ENCODE peak calls at places on chromosomes 11 and 22, in eight cellular contexts. T, L, O, G, P, Y, N and K are unnamed samples.

GRCh38 chr11:115585361-115586024 is 81.3 kb upstream of the CADM1 start:
- DNase-seq in T (no peak), L (no peak), O (no peak), G (no peak), P (no peak), Y (no peak), N (no peak), K (no peak)

GRCh38 chr22:29269230-29269604 is 1.1 kb downstream of the EWSR1 start:
- DNase-seq in T (no peak), L (no peak), O (no peak), G (no peak), P (no peak), Y (no peak), N (no peak), K (no peak)

GRCh38 chr11:115761817-115762216 is 257.6 kb upstream of the CADM1 start:
- DNase-seq in T (no peak), L (no peak), O (no peak), G (no peak), P (no peak), Y (no peak), N (no peak), K (no peak)

GRCh38 chr22:20128902-20129746 is 2.5 kb upstream of the ZDHHC8 start:
- DNase-seq in T (peak; percentile 26), L (peak; percentile 61), O (peak; percentile 38), G (no peak), P (peak; percentile 70), Y (no peak), N (no peak), K (no peak)

GRCh38 chr11:123437236-123437979 is 7.3 kb downstream of the GRAMD1B start:
- DNase-seq in T (no peak), L (no peak), O (no peak), G (no peak), P (no peak), Y (no peak), N (no peak), K (no peak)

GRCh38 chr22:40247976-40248375 is 70.3 kb downstream of the TNRC6B start:
- DNase-seq in T (no peak), L (peak; percentile 81), O (peak; percentile 28), G (no peak), P (peak; percentile 83), Y (no peak), N (no peak), K (no peak)

GRCh38 chr11:76230392-76230791 is 24.1 kb upstream of the WNT11 start:
- DNase-seq in T (no peak), L (no peak), O (no peak), G (no peak), P (no peak), Y (no peak), N (no peak), K (peak; percentile 31)

GRCh38 chr11:60348116-60348515 is 21.1 kb downstream of the MS4A6E start:
- DNase-seq in T (no peak), L (no peak), O (no peak), G (no peak), P (no peak), Y (no peak), N (no peak), K (no peak)

GRCh38 chr22:24516301-24516737 is 21.2 kb downstream of the UPB1 start:
- DNase-seq in T (peak; percentile 82), L (no peak), O (no peak), G (no peak), P (no peak), Y (peak; percentile 38), N (no peak), K (peak; percentile 34)

GRCh38 chr11:100735949-100736675 is 49.0 kb downstream of the ARHGAP42 start:
- DNase-seq in T (no peak), L (no peak), O (no peak), G (no peak), P (no peak), Y (no peak), N (no peak), K (no peak)

DNA sequence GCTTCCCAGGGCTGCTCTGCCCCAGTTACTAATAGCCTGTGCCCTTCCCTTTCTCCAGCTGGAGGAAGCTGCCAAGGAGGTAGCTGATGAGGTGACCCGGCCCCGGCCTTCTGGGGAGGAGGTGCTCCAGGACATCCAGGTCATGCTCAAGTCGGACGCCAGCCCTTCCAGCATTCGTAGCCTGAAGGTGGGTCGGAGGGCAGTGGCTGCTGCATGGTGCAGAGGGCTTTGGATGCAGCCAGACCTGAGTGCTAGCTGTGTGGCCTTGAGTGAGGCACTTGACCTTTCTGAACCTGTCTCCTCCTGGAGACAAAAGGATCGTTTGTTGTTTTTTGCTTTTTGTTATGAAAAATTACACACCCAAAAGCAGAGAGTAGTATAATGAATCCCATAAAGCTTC is 3.4 kb downstream of the MCM5 start:
- DNase-seq in T (no peak), L (no peak), O (no peak), G (no peak), P (no peak), Y (no peak), N (no peak), K (no peak)
- H3K4me3 ChIP-seq in T (no peak overlapping the region), L (no peak overlapping the region), O (no peak overlapping the region), G (no peak overlapping the region), P (no peak overlapping the region), Y (no peak overlapping the region), N (no peak overlapping the region), K (no peak overlapping the region)

GRCh38 chr11:134223066-134223465 is 701 bp downstream of the NCAPD3 start:
- DNase-seq in T (no peak), L (no peak), O (no peak), G (no peak), P (no peak), Y (no peak), N (no peak), K (no peak)

GRCh38 chr11:134223836-134224709 is at the start of the genes NCAPD3 and VPS26B:
- DNase-seq in T (peak; percentile 95), L (peak; percentile 99), O (peak; percentile 97), G (peak; percentile 97), P (peak; percentile 95), Y (peak; percentile 96), N (peak; percentile 92), K (peak; percentile 97)

GRCh38 chr11:134226806-134227325 is 2.4 kb downstream of the VPS26B start:
- DNase-seq in T (no peak), L (no peak), O (no peak), G (no peak), P (no peak), Y (no peak), N (no peak), K (no peak)

GRCh38 chr11:134228625-134229024 is 4.2 kb downstream of the VPS26B start:
- DNase-seq in T (no peak), L (peak; percentile 81), O (no peak), G (no peak), P (peak; percentile 45), Y (no peak), N (no peak), K (no peak)

DNA sequence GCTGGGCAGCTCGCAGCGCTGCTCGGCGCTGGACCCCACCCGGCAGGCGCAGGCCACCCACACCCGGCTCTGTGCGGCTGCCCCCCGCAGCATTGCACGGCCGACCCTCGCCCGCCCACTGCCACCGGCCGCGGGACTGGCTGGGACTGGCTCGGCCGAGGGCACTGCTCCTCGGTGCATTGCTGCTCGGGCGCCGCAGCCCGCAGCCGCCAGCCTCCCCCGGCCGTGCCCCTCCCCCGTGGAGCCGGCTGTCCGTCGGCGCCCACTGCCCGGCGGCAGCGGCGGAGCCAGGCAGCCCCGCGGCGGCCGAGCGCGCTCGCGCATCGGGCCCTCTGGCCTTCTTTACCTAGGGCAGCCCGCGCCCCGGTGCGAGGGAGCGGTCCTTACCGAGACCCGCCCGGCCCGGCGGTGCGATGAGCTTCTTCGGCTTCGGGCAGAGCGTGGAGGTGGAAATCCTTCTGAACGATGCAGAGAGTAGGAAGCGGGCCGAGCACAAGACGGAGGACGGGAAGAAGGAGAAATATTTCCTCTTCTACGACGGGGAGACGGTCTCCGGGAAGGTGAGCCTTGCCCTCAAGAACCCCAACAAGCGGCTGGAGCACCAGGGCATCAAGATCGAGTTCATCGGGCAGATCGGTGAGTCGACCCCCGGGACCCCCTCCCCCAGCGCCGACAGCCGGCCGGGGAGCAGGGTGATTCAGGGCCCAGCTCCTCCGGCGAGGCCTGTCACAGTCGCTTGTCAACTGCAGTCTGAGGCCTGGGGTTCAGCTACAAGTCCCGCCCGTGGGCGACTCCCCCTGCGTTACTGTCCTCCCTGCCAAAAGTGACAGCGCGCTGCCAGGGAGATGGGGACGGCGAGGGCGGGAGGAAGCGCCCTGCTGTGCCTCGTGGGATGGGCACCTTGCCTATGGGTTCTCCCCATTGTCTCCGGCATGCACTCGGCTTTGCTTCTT is 515 bp downstream of the VPS26B start:
- DNase-seq in T (peak; percentile 31), L (peak; percentile 67), O (peak; percentile 50), G (peak; percentile 75), P (peak; percentile 74), Y (peak; percentile 61), N (peak; percentile 22), K (peak; percentile 66)
- H3K27ac ChIP-seq in T (peak overlapping the region; percentile 71), L (peak overlapping the region; percentile 93), O (peak overlapping the region; percentile 97), G (peak overlapping the region; percentile 92), P (peak overlapping the region; percentile 95), Y (peak overlapping the region; percentile 85), N (peak overlapping the region; percentile 94), K (peak overlapping the region; percentile 97)

GRCh38 chr22:30830907-30831306 is 136.2 kb downstream of the OSBP2 start:
- DNase-seq in T (peak; percentile 86), L (peak; percentile 49), O (peak; percentile 26), G (peak; percentile 29), P (no peak), Y (no peak), N (no peak), K (no peak)

GRCh38 chr22:30832407-30832987 is 136.1 kb downstream of the MORC2 start:
- DNase-seq in T (no peak), L (peak; percentile 18), O (no peak), G (no peak), P (no peak), Y (no peak), N (no peak), K (no peak)

GRCh38 chr22:30828187-30829155 is 133.8 kb downstream of the OSBP2 start:
- DNase-seq in T (no peak), L (no peak), O (no peak), G (no peak), P (no peak), Y (no peak), N (no peak), K (no peak)

GRCh38 chr22:30827646-30828045 is 133.0 kb downstream of the OSBP2 start:
- DNase-seq in T (no peak), L (no peak), O (no peak), G (no peak), P (no peak), Y (no peak), N (no peak), K (no peak)

DNA sequence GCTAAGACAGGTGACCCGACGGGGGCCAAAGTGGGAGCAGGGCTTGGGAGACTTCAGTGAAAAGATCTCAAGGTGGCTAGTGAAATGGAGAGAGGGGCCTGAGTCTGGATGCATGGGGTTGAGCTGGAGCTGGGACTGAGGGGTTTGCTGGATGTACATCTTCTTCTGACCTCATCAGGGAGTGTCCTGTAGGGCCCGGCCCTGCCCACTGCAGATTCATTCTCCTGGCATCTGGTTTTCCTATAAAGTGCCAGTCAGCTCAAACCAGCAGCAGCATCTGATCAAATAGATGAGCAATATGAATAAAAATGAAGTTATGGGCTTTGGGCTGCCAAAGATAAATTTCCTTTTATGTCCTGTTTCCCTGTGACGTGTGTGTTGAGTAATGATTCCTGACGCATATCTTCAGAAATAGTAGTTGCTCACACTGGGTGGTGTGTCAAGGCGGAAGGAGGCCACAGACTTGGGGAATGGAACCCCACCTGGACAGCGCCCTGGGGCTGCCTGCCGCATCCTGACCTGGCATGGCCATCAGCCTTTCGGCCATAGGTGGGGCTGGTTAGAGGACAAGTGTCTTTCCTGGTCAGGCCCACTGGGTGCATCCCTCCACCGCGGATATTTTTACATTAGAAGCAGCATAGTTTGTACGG is 135.4 kb downstream of the OSBP2 start:
- DNase-seq in T (peak; percentile 92), L (no peak), O (no peak), G (no peak), P (no peak), Y (no peak), N (no peak), K (no peak)
- H3K4me3 ChIP-seq in T (no peak overlapping the region), L (no peak overlapping the region), O (no peak overlapping the region), G (no peak overlapping the region), P (no peak overlapping the region), Y (no peak overlapping the region), N (no peak overlapping the region), K (no peak overlapping the region)

GRCh38 chr11:69637956-69638871 is 2.7 kb upstream of the CCND1 start:
- DNase-seq in T (peak; percentile 82), L (no peak), O (peak; percentile 66), G (peak; percentile 71), P (peak; percentile 35), Y (peak; percentile 52), N (no peak), K (no peak)
- H3K27ac ChIP-seq in T (peak overlapping the region; percentile 93), L (peak overlapping the region; percentile 70), O (peak overlapping the region; percentile 73), G (peak overlapping the region; percentile 77), P (no peak overlapping the region), Y (peak overlapping the region; percentile 37), N (no peak overlapping the region), K (peak overlapping the region; percentile 30)